ENCODE peak calls at places on chromosomes 11 and 22, in seven cellular contexts. O is NCI-H2081; N is T47D; U is cardiac fibroblast; T is COLO829; E is activated CD4-positive, alpha-beta T cell treated with anti-CD3 and anti-CD28 coated beads, Interleukin-2, amount 50 U/mL, for 4 hours; D is progenitor cell of endocrine pancreas. I is an unnamed sample.

GRCh38 chr22:31185056-31185455 is 25.1 kb downstream of the RNF185 start:
- DNase-seq in T (no peak), O (no peak), D (no peak), U (no peak), N (no peak), E (no peak), I (no peak)

GRCh38 chr11:99841885-99842284 is 821.1 kb downstream of the CNTN5 start:
- DNase-seq in D (no peak), O (no peak), N (no peak), E (no peak), U (no peak), T (no peak), I (no peak)

GRCh38 chr11:73585834-73586575 is 11.9 kb downstream of the FAM168A start:
- DNase-seq in D (no peak), U (no peak), T (no peak), E (no peak), O (no peak), N (no peak), I (peak; percentile 84)

GRCh38 chr11:123170929-123171328 is 24.1 kb downstream of the CLMP start:
- DNase-seq in T (no peak), U (no peak), E (no peak), O (no peak), D (no peak), N (no peak), I (no peak)

GRCh38 chr22:32618461-32619140 is 144.0 kb downstream of the FBXO7 start:
- DNase-seq in U (no peak), E (no peak), T (no peak), O (no peak), N (no peak), D (no peak), I (no peak)

GRCh38 chr11:69013009-69013951 is at the start of gene MRGPRF:
- DNase-seq in N (no peak), D (no peak), U (peak; percentile 71), O (no peak), T (no peak), E (no peak), I (no peak)

GRCh38 chr11:95897731-95898130 is 26.2 kb downstream of the MTMR2 start:
- DNase-seq in T (no peak), E (no peak), O (no peak), D (no peak), N (no peak), U (peak; percentile 29), I (peak; percentile 9)

GRCh38 chr22:46112405-46112804 is 37.9 kb upstream of the PPARA start:
- DNase-seq in T (no peak), N (no peak), O (no peak), E (no peak), D (no peak), U (no peak), I (no peak)

I was measured in epithelial cell of esophagus.